ENCODE peak calls at places on chromosomes 11 and 22, in ten cellular contexts. One of them, this sample, is unnamed.

GRCh38 chr11:68282141-68282860 is 10.5 kb upstream of the C11orf24 start:
- DNase-seq in HFF-Myc: no peak
- DNase-seq in sigmoid colon: no peak
- DNase-seq in B cell: no peak
- DNase-seq in lower lobe of right lung: peak
- DNase-seq in GM12865: peak
- DNase-seq in RWPE1: peak
- DNase-seq in astrocyte: no peak
- DNase-seq in cardiac muscle cell: no peak
- DNase-seq in AG10803: no peak
- DNase-seq in this sample: no peak

GRCh38 chr22:46010951-46011626 is 34.1 kb upstream of the WNT7B start:
- DNase-seq in AG10803: no peak
- DNase-seq in B cell: no peak
- DNase-seq in HFF-Myc: no peak
- DNase-seq in cardiac muscle cell: no peak
- DNase-seq in astrocyte: no peak
- DNase-seq in lower lobe of right lung: peak
- DNase-seq in RWPE1: no peak
- DNase-seq in sigmoid colon: peak
- DNase-seq in GM12865: no peak
- DNase-seq in this sample: no peak

GRCh38 chr11:131600591-131600990 is 230.2 kb downstream of the NTM start:
- DNase-seq in RWPE1: no peak
- DNase-seq in AG10803: peak
- DNase-seq in HFF-Myc: no peak
- DNase-seq in sigmoid colon: no peak
- DNase-seq in lower lobe of right lung: no peak
- DNase-seq in B cell: no peak
- DNase-seq in cardiac muscle cell: no peak
- DNase-seq in astrocyte: peak
- DNase-seq in GM12865: no peak
- DNase-seq in this sample: no peak

GRCh38 chr11:66851698-66852465 is 5.0 kb upstream of the LRFN4 start:
- DNase-seq in astrocyte: no peak
- DNase-seq in lower lobe of right lung: peak
- DNase-seq in HFF-Myc: no peak
- DNase-seq in GM12865: peak
- DNase-seq in cardiac muscle cell: no peak
- DNase-seq in sigmoid colon: peak
- DNase-seq in B cell: no peak
- DNase-seq in AG10803: no peak
- DNase-seq in RWPE1: no peak
- DNase-seq in this sample: no peak

GRCh38 chr11:126352934-126353801 is 2.3 kb upstream of the ST3GAL4 start:
- DNase-seq in cardiac muscle cell: no peak
- DNase-seq in B cell: no peak
- DNase-seq in RWPE1: peak
- DNase-seq in astrocyte: peak
- DNase-seq in HFF-Myc: peak
- DNase-seq in GM12865: peak
- DNase-seq in sigmoid colon: no peak
- DNase-seq in lower lobe of right lung: no peak
- DNase-seq in AG10803: peak
- DNase-seq in this sample: no peak

GRCh38 chr11:121578216-121579063 is 125.7 kb upstream of the SORL1-AS1 start:
- DNase-seq in HFF-Myc: no peak
- DNase-seq in cardiac muscle cell: no peak
- DNase-seq in lower lobe of right lung: no peak
- DNase-seq in RWPE1: no peak
- DNase-seq in B cell: no peak
- DNase-seq in astrocyte: peak
- DNase-seq in GM12865: no peak
- DNase-seq in sigmoid colon: no peak
- DNase-seq in AG10803: no peak
- DNase-seq in this sample: no peak

GRCh38 chr11:67357831-67358555 is 4.6 kb upstream of the POLD4 start:
- DNase-seq in astrocyte: peak
- DNase-seq in B cell: no peak
- DNase-seq in lower lobe of right lung: no peak
- DNase-seq in HFF-Myc: no peak
- DNase-seq in cardiac muscle cell: no peak
- DNase-seq in RWPE1: no peak
- DNase-seq in AG10803: peak
- DNase-seq in GM12865: no peak
- DNase-seq in sigmoid colon: no peak
- DNase-seq in this sample: no peak

GRCh38 chr11:74466916-74467885 is at the start of gene KCNE3:
- DNase-seq in astrocyte: no peak
- DNase-seq in B cell: no peak
- DNase-seq in RWPE1: no peak
- DNase-seq in HFF-Myc: no peak
- DNase-seq in GM12865: no peak
- DNase-seq in sigmoid colon: peak
- DNase-seq in lower lobe of right lung: peak
- DNase-seq in AG10803: peak
- DNase-seq in cardiac muscle cell: no peak
- DNase-seq in this sample: peak

GRCh38 chr11:113538801-113539200 is 63.6 kb upstream of the DRD2 start:
- DNase-seq in sigmoid colon: no peak
- DNase-seq in astrocyte: no peak
- DNase-seq in RWPE1: no peak
- DNase-seq in B cell: no peak
- DNase-seq in AG10803: no peak
- DNase-seq in lower lobe of right lung: no peak
- DNase-seq in GM12865: no peak
- DNase-seq in HFF-Myc: no peak
- DNase-seq in cardiac muscle cell: no peak
- DNase-seq in this sample: no peak

GRCh38 chr11:73157141-73158010 is 15.3 kb upstream of the FCHSD2 start:
- DNase-seq in B cell: peak
- DNase-seq in lower lobe of right lung: peak
- DNase-seq in sigmoid colon: peak
- DNase-seq in RWPE1: no peak
- DNase-seq in cardiac muscle cell: peak
- DNase-seq in HFF-Myc: no peak
- DNase-seq in GM12865: peak
- DNase-seq in astrocyte: peak
- DNase-seq in AG10803: peak
- DNase-seq in this sample: no peak

GRCh38 chr11:61696602-61697001 is 16.4 kb downstream of the DAGLA start:
- DNase-seq in RWPE1: peak
- DNase-seq in AG10803: no peak
- DNase-seq in HFF-Myc: no peak
- DNase-seq in lower lobe of right lung: no peak
- DNase-seq in astrocyte: no peak
- DNase-seq in B cell: no peak
- DNase-seq in cardiac muscle cell: no peak
- DNase-seq in sigmoid colon: no peak
- DNase-seq in GM12865: no peak
- DNase-seq in this sample: no peak

GRCh38 chr11:117501499-117501898 is 173.8 kb downstream of the CEP164 start:
- DNase-seq in AG10803: no peak
- DNase-seq in HFF-Myc: no peak
- DNase-seq in RWPE1: no peak
- DNase-seq in GM12865: no peak
- DNase-seq in lower lobe of right lung: no peak
- DNase-seq in sigmoid colon: no peak
- DNase-seq in cardiac muscle cell: peak
- DNase-seq in B cell: no peak
- DNase-seq in astrocyte: no peak
- DNase-seq in this sample: no peak
- TF ChIP-seq CTCF in AG10803: no peak
- TF ChIP-seq CTCF in HFF-Myc: no peak
- TF ChIP-seq CTCF in RWPE1: no peak
- TF ChIP-seq CTCF in GM12865: no peak
- TF ChIP-seq CTCF in lower lobe of right lung: no peak
- TF ChIP-seq CTCF in sigmoid colon: no peak
- TF ChIP-seq CTCF in cardiac muscle cell: no peak
- TF ChIP-seq CTCF in B cell: no peak
- TF ChIP-seq CTCF in astrocyte: no peak
- TF ChIP-seq CTCF in this sample: no peak

DNA sequence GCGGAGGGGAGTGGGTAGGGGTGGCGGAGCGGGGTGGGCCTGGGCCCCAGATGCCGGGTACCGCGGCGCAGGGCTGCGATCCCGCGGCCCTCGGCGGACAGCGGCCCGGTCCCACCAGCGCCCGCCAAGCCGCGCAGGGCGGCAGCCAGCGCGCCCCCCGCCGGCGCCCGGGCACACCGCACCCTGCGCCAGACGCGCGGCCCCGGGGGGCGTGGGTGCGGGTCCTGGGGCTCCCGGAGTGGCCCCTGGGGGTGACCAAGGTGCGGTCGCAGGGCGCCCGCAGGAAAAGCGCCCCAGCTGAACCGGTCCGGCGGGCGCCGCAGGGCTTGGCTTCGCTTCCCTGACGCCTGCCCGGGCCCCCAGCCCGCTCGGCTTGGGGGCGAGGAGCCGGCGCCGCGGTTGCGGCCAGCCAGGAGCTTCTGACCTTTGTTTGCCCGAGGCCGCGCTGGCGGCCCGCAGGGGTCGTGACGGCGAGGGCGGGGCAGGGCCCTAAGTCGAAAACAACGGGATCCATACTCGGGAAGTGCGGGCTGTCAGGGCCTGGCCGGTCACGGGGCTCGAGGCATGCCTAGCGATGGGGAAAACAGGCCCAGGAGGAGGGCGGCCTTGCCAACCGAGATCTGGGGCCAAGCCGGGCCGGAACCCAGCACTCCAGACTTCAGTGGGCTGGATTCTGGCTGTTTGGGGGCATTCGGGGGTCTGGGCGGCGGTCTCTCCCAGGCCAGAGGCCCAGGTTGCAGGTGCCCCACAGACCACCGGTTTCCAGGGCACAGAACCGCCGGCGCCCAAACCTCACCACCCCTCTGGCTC is 581 bp upstream of the AP5B1 start:
- DNase-seq in AG10803: no peak
- DNase-seq in cardiac muscle cell: peak
- DNase-seq in astrocyte: no peak
- DNase-seq in sigmoid colon: peak
- DNase-seq in RWPE1: no peak
- DNase-seq in HFF-Myc: no peak
- DNase-seq in B cell: no peak
- DNase-seq in GM12865: no peak
- DNase-seq in lower lobe of right lung: peak
- DNase-seq in this sample: peak
- TF ChIP-seq CTCF in AG10803: no peak
- TF ChIP-seq CTCF in cardiac muscle cell: no peak
- TF ChIP-seq CTCF in astrocyte: no peak
- TF ChIP-seq CTCF in sigmoid colon: no peak
- TF ChIP-seq CTCF in RWPE1: peak
- TF ChIP-seq CTCF in HFF-Myc: no peak
- TF ChIP-seq CTCF in B cell: peak
- TF ChIP-seq CTCF in GM12865: peak
- TF ChIP-seq CTCF in lower lobe of right lung: peak
- TF ChIP-seq CTCF in this sample: no peak

DNA sequence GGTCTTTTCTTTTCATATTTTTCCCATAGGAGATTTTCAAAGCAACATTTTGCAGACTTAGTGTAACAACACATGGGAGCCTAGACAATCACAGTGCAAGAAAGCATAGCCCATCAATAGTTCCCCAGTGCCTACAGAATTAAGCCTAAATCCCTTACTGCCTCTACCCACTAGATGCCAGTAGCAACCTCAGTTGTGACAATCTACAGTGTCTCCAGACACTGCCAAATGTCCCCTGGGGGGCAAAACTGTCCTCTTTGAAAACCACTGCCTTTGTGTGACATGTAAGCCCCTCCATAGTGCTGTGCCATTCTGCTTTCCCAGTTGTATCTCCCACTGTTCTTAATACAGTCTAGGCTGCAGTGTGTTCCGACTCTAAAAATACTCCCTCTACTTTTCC is 1329.0 kb downstream of the LRRC4C start:
- DNase-seq in AG10803: no peak
- DNase-seq in GM12865: peak
- DNase-seq in sigmoid colon: no peak
- DNase-seq in HFF-Myc: no peak
- DNase-seq in B cell: no peak
- DNase-seq in RWPE1: no peak
- DNase-seq in cardiac muscle cell: peak
- DNase-seq in lower lobe of right lung: no peak
- DNase-seq in astrocyte: no peak
- DNase-seq in this sample: peak
- TF ChIP-seq CTCF in AG10803: no peak
- TF ChIP-seq CTCF in GM12865: peak
- TF ChIP-seq CTCF in sigmoid colon: no peak
- TF ChIP-seq CTCF in HFF-Myc: no peak
- TF ChIP-seq CTCF in B cell: no peak
- TF ChIP-seq CTCF in RWPE1: no peak
- TF ChIP-seq CTCF in cardiac muscle cell: no peak
- TF ChIP-seq CTCF in lower lobe of right lung: no peak
- TF ChIP-seq CTCF in astrocyte: peak
- TF ChIP-seq CTCF in this sample: peak

GRCh38 chr22:35839811-35840739 is 122.4 kb downstream of the APOL5 start:
- DNase-seq in astrocyte: peak
- DNase-seq in GM12865: peak
- DNase-seq in B cell: peak
- DNase-seq in cardiac muscle cell: peak
- DNase-seq in lower lobe of right lung: peak
- DNase-seq in AG10803: peak
- DNase-seq in RWPE1: peak
- DNase-seq in sigmoid colon: peak
- DNase-seq in HFF-Myc: peak
- DNase-seq in this sample: peak

GRCh38 chr22:35842519-35842913 is 124.8 kb downstream of the APOL5 start:
- DNase-seq in B cell: no peak
- DNase-seq in RWPE1: no peak
- DNase-seq in lower lobe of right lung: no peak
- DNase-seq in astrocyte: no peak
- DNase-seq in GM12865: no peak
- DNase-seq in AG10803: no peak
- DNase-seq in sigmoid colon: no peak
- DNase-seq in HFF-Myc: no peak
- DNase-seq in cardiac muscle cell: no peak
- DNase-seq in this sample: no peak

GRCh38 chr22:35844886-35845285 is 127.2 kb downstream of the APOL5 start:
- DNase-seq in HFF-Myc: no peak
- DNase-seq in lower lobe of right lung: no peak
- DNase-seq in cardiac muscle cell: no peak
- DNase-seq in sigmoid colon: no peak
- DNase-seq in GM12865: no peak
- DNase-seq in astrocyte: no peak
- DNase-seq in B cell: no peak
- DNase-seq in AG10803: no peak
- DNase-seq in RWPE1: no peak
- DNase-seq in this sample: no peak

GRCh38 chr22:35841907-35842518 is 124.3 kb downstream of the APOL5 start:
- DNase-seq in GM12865: no peak
- DNase-seq in B cell: no peak
- DNase-seq in cardiac muscle cell: no peak
- DNase-seq in sigmoid colon: no peak
- DNase-seq in lower lobe of right lung: no peak
- DNase-seq in HFF-Myc: no peak
- DNase-seq in astrocyte: no peak
- DNase-seq in AG10803: no peak
- DNase-seq in RWPE1: no peak
- DNase-seq in this sample: no peak

DNA sequence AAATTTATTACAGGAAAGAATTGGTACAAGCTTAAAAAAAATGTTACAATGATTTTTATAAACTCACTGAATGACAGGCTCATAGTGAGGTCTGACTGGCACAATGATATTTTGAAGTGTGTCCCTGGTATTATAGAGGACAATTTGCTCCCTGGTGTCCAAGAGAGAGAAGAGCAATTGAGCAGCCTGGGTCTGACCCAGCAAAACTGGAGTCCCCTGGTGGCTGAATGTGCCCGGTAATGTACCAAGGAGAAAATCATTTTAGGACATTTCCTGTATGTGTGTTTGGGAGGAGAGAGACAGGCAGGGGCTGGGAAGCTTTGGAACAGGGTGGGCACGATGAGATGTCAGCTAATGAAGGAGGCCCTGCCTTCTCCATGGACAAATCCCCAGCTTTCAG is 125.3 kb downstream of the APOL5 start:
- DNase-seq in RWPE1: peak
- DNase-seq in HFF-Myc: peak
- DNase-seq in AG10803: peak
- DNase-seq in cardiac muscle cell: peak
- DNase-seq in GM12865: peak
- DNase-seq in astrocyte: peak
- DNase-seq in lower lobe of right lung: no peak
- DNase-seq in B cell: no peak
- DNase-seq in sigmoid colon: no peak
- DNase-seq in this sample: peak
- TF ChIP-seq CTCF in RWPE1: peak
- TF ChIP-seq CTCF in HFF-Myc: peak
- TF ChIP-seq CTCF in AG10803: peak
- TF ChIP-seq CTCF in cardiac muscle cell: peak
- TF ChIP-seq CTCF in GM12865: peak
- TF ChIP-seq CTCF in astrocyte: peak
- TF ChIP-seq CTCF in lower lobe of right lung: peak
- TF ChIP-seq CTCF in B cell: no peak
- TF ChIP-seq CTCF in sigmoid colon: no peak
- TF ChIP-seq CTCF in this sample: peak